ENCODE peak calls at places on chromosomes 7 and 10, in five cellular contexts. One of them, this sample, is unnamed. For H3K9me3, the result is how much of the 10 kb centered on the place peaks cover.

GRCh38 chr10:51960494-51960895 is 261.1 kb upstream of the CSTF2T start:
- DNase-seq in CD4-positive, alpha-beta T cell: no peak
- DNase-seq in CD8-positive, alpha-beta memory T cell: peak
- DNase-seq in gastrocnemius medialis: no peak
- DNase-seq in H9: no peak
- DNase-seq in this sample: no peak

GRCh38 chr7:120738816-120739215 is 119.1 kb downstream of the TSPAN12 start:
- DNase-seq in CD4-positive, alpha-beta T cell: no peak
- DNase-seq in CD8-positive, alpha-beta memory T cell: no peak
- DNase-seq in gastrocnemius medialis: no peak
- DNase-seq in H9: no peak
- DNase-seq in this sample: no peak

GRCh38 chr10:60099998-60100747 is 193.8 kb upstream of the CCDC6 start:
- DNase-seq in CD4-positive, alpha-beta T cell: no peak
- DNase-seq in CD8-positive, alpha-beta memory T cell: peak
- DNase-seq in gastrocnemius medialis: no peak
- DNase-seq in H9: no peak
- DNase-seq in this sample: no peak

GRCh38 chr7:33727415-33727814 is 177.9 kb upstream of the BMPER start:
- DNase-seq in CD4-positive, alpha-beta T cell: no peak
- DNase-seq in CD8-positive, alpha-beta memory T cell: no peak
- DNase-seq in gastrocnemius medialis: no peak
- DNase-seq in H9: no peak
- DNase-seq in this sample: no peak

GRCh38 chr10:80924063-80924952 is 386.6 kb downstream of the SH2D4B start:
- DNase-seq in CD4-positive, alpha-beta T cell: no peak
- DNase-seq in CD8-positive, alpha-beta memory T cell: no peak
- DNase-seq in gastrocnemius medialis: no peak
- DNase-seq in H9: peak
- DNase-seq in this sample: peak

GRCh38 chr7:122919643-122920181 is 33.5 kb upstream of the CADPS2 start:
- DNase-seq in CD4-positive, alpha-beta T cell: no peak
- DNase-seq in CD8-positive, alpha-beta memory T cell: no peak
- DNase-seq in gastrocnemius medialis: no peak
- DNase-seq in H9: no peak
- DNase-seq in this sample: no peak

GRCh38 chr7:133853706-133854276 is 273.3 kb upstream of the LRGUK start:
- DNase-seq in CD4-positive, alpha-beta T cell: no peak
- DNase-seq in CD8-positive, alpha-beta memory T cell: no peak
- DNase-seq in gastrocnemius medialis: peak
- DNase-seq in H9: peak
- DNase-seq in this sample: no peak

GRCh38 chr10:73263948-73264347 is 11.5 kb upstream of the MRPS16 start:
- DNase-seq in CD4-positive, alpha-beta T cell: no peak
- DNase-seq in CD8-positive, alpha-beta memory T cell: no peak
- DNase-seq in gastrocnemius medialis: no peak
- DNase-seq in H9: no peak
- DNase-seq in this sample: no peak

GRCh38 chr7:106568680-106569499 is 92.1 kb downstream of the CCDC71L start:
- DNase-seq in CD4-positive, alpha-beta T cell: no peak
- DNase-seq in CD8-positive, alpha-beta memory T cell: no peak
- DNase-seq in gastrocnemius medialis: no peak
- DNase-seq in H9: peak
- DNase-seq in this sample: no peak

GRCh38 chr7:114298011-114298410 is 116.6 kb upstream of the FOXP2 start:
- DNase-seq in CD4-positive, alpha-beta T cell: no peak
- DNase-seq in CD8-positive, alpha-beta memory T cell: no peak
- DNase-seq in gastrocnemius medialis: no peak
- DNase-seq in H9: no peak
- DNase-seq in this sample: no peak

GRCh38 chr10:131819241-131820072 is 81.4 kb upstream of the PPP2R2D start:
- DNase-seq in CD4-positive, alpha-beta T cell: no peak
- DNase-seq in CD8-positive, alpha-beta memory T cell: no peak
- DNase-seq in gastrocnemius medialis: no peak
- DNase-seq in H9: peak
- DNase-seq in this sample: peak

DNA sequence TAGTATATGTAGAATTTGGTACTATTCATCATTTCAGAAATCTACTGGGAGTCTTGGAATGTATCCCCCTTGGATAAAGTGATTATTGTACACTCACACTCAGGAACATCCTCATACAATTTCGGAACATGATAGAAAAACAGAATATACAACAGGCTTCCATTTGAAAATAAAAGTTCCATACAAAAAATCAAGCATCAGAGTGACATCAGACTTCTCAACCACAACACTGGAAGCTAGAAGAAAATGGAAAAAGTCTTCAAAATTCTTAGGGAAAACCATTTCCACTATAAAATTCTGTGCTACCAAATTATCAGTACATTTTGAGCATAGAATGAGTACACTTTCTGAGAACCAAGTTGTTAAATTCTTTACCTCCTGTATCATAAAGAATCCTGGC is 8.8 kb downstream of the LYZL1 start:
- DNase-seq in CD4-positive, alpha-beta T cell: no peak
- DNase-seq in CD8-positive, alpha-beta memory T cell: no peak
- DNase-seq in gastrocnemius medialis: no peak
- DNase-seq in H9: no peak
- DNase-seq in this sample: no peak
- H3K9me3 ChIP-seq in CD4-positive, alpha-beta T cell: under half
- H3K9me3 ChIP-seq in CD8-positive, alpha-beta memory T cell: under half
- H3K9me3 ChIP-seq in gastrocnemius medialis: under half
- H3K9me3 ChIP-seq in H9: under half
- H3K9me3 ChIP-seq in this sample: under half

DNA sequence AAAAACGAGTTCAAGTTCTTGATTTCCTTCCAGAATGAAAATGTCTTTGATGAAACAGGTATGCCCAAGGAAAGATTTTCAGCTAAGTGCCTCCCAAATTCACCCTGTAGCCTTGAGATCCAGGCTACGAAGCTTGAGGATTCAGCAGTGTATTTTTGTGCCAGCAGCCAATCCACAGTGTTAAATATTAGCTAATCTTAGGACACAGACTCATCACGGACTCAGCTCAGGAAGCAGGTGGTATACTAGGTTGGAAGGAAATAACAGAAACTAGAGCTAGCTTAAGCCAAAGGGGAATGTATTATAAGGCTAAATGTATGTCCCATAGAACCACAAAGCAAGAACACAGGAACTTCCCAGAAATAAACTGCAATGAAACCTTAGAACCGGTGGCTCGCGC is 151.0 kb upstream of the PRSS1 start:
- DNase-seq in CD4-positive, alpha-beta T cell: no peak
- DNase-seq in CD8-positive, alpha-beta memory T cell: no peak
- DNase-seq in gastrocnemius medialis: no peak
- DNase-seq in H9: no peak
- DNase-seq in this sample: no peak
- H3K27ac ChIP-seq in CD4-positive, alpha-beta T cell: no peak
- H3K27ac ChIP-seq in CD8-positive, alpha-beta memory T cell: no peak
- H3K27ac ChIP-seq in gastrocnemius medialis: no peak
- H3K27ac ChIP-seq in H9: no peak
- H3K27ac ChIP-seq in this sample: no peak

DNA sequence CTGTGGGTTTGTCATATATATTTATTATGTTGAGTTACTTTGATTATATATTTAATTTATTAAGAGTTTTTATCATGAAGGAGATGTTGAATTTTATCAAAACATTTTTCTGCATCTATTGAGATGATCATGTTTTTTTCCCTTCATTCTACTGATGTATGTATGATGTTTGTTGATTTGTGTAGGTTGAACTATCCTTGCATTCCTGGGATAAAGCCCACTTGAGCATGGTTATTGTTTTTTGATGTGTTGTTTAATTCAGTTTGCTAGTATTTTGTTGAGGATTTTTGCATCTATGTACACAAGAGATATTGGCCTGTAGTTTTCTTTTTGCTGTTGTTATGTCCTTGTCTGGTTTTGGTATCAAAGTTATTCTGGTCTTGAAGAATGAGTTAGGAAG is 31.1 kb downstream of the SCART1 start:
- DNase-seq in CD4-positive, alpha-beta T cell: no peak
- DNase-seq in CD8-positive, alpha-beta memory T cell: no peak
- DNase-seq in gastrocnemius medialis: no peak
- DNase-seq in H9: no peak
- DNase-seq in this sample: no peak
- H3K9me3 ChIP-seq in CD4-positive, alpha-beta T cell: under half
- H3K9me3 ChIP-seq in CD8-positive, alpha-beta memory T cell: under half
- H3K9me3 ChIP-seq in gastrocnemius medialis: under half
- H3K9me3 ChIP-seq in H9: under half
- H3K9me3 ChIP-seq in this sample: under half

DNA sequence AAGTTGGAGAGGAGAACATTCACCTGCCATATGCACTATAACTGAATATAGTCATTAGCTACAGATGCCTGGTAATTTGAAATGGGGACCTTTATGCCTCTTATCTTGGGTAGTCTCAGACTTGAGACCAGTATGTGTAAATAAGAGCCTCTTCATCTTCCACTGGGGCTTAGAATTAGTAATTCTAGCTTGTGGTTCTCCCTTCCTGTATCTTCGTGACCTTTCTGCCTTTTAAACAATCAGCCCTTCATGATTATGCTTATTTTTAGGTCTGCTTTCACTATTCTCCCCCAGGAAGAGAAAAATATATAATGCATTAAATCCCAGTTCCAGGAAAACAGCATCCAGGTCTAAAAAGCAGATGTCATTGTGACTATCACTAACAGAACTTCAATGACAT is 79.7 kb upstream of the COL1A2 start:
- DNase-seq in CD4-positive, alpha-beta T cell: no peak
- DNase-seq in CD8-positive, alpha-beta memory T cell: no peak
- DNase-seq in gastrocnemius medialis: no peak
- DNase-seq in H9: no peak
- DNase-seq in this sample: no peak
- H3K27ac ChIP-seq in CD4-positive, alpha-beta T cell: no peak
- H3K27ac ChIP-seq in CD8-positive, alpha-beta memory T cell: no peak
- H3K27ac ChIP-seq in gastrocnemius medialis: no peak
- H3K27ac ChIP-seq in H9: no peak
- H3K27ac ChIP-seq in this sample: no peak

DNA sequence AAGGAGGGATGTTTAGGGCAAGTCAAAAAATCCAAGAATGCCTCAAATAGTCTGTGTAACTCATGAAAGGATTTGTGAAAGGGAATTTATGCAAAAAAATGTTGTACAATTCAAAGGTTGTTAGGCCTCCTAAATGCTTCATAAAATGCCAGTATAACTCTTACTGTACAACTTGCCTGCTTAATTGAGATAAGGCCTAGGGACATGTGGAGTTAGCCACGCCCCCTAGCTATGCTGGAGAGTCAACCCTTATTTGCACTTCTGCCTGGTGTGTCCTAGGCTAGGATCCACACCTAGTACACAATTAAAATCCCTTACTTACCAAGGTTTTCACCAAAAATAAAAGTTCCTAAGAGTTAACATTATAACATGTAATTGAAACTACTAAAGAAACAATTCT is 77.2 kb downstream of the ZNF680 start:
- DNase-seq in CD4-positive, alpha-beta T cell: no peak
- DNase-seq in CD8-positive, alpha-beta memory T cell: no peak
- DNase-seq in gastrocnemius medialis: no peak
- DNase-seq in H9: no peak
- DNase-seq in this sample: no peak
- H3K9me3 ChIP-seq in CD4-positive, alpha-beta T cell: under half
- H3K9me3 ChIP-seq in CD8-positive, alpha-beta memory T cell: under half
- H3K9me3 ChIP-seq in gastrocnemius medialis: under half
- H3K9me3 ChIP-seq in H9: half or more
- H3K9me3 ChIP-seq in this sample: under half

GRCh38 chr7:109997837-109998236 is 1093.1 kb upstream of the LRRN3 start:
- DNase-seq in CD4-positive, alpha-beta T cell: no peak
- DNase-seq in CD8-positive, alpha-beta memory T cell: no peak
- DNase-seq in gastrocnemius medialis: no peak
- DNase-seq in H9: no peak
- DNase-seq in this sample: no peak

GRCh38 chr7:110001254-110001938 is 1089.5 kb upstream of the LRRN3 start:
- DNase-seq in CD4-positive, alpha-beta T cell: no peak
- DNase-seq in CD8-positive, alpha-beta memory T cell: no peak
- DNase-seq in gastrocnemius medialis: no peak
- DNase-seq in H9: no peak
- DNase-seq in this sample: no peak

GRCh38 chr7:110007316-110007910 is 1083.5 kb upstream of the LRRN3 start:
- DNase-seq in CD4-positive, alpha-beta T cell: no peak
- DNase-seq in CD8-positive, alpha-beta memory T cell: no peak
- DNase-seq in gastrocnemius medialis: no peak
- DNase-seq in H9: no peak
- DNase-seq in this sample: no peak

GRCh38 chr7:110003827-110004226 is 1087.1 kb upstream of the LRRN3 start:
- DNase-seq in CD4-positive, alpha-beta T cell: no peak
- DNase-seq in CD8-positive, alpha-beta memory T cell: no peak
- DNase-seq in gastrocnemius medialis: no peak
- DNase-seq in H9: no peak
- DNase-seq in this sample: no peak
- H3K27ac ChIP-seq in CD4-positive, alpha-beta T cell: no peak
- H3K27ac ChIP-seq in CD8-positive, alpha-beta memory T cell: no peak
- H3K27ac ChIP-seq in gastrocnemius medialis: no peak
- H3K27ac ChIP-seq in H9: no peak
- H3K27ac ChIP-seq in this sample: no peak

DNA sequence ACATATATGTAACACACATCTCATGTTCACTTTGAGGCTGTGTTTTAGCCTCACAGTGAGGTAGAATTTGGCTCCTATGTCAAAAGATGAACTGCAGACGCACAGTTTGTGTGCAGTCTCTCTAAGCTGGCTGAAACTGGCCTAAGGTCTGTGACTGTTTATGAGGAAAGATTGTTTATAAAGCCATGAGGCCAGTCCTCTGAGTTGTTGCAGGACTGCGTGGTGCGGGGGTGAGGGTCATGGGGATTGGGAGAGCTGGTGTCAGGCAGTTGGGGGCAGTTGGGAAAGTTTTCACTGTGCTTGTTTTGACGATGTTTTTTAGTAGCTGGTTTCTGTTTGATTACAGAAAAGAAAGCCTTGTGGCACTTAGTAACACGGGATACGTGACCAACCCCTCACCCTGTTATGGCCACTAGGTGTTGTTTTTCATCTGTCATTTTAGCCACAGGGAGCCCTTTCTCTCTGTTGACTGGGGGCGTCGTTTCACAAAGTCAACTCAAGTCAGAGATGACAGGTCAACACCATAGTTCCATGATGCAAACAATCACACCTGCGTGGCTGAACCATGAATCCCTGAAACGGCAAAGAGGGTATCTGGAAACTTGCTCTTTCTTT is 310.9 kb downstream of the CCDC3 start:
- DNase-seq in CD4-positive, alpha-beta T cell: no peak
- DNase-seq in CD8-positive, alpha-beta memory T cell: no peak
- DNase-seq in gastrocnemius medialis: no peak
- DNase-seq in H9: no peak
- DNase-seq in this sample: no peak
- H3K9me3 ChIP-seq in CD4-positive, alpha-beta T cell: under half
- H3K9me3 ChIP-seq in CD8-positive, alpha-beta memory T cell: under half
- H3K9me3 ChIP-seq in gastrocnemius medialis: under half
- H3K9me3 ChIP-seq in H9: under half
- H3K9me3 ChIP-seq in this sample: under half

This sample was measured in right lobe of liver.